ENCODE peak calls at places on chromosomes 6 and 20, in eight cellular contexts. J, S, Y, A, E, R, O and H are unnamed samples.

GRCh38 chr20:26214991-26215390 is 518.3 kb upstream of the ZNF337 start:
- DNase-seq in J (no peak), S (no peak), Y (no peak), A (no peak), E (no peak), R (peak), O (no peak), H (no peak)

GRCh38 chr6:138869343-138869742 is 73.5 kb downstream of the ECT2L start:
- DNase-seq in J (no peak), S (no peak), Y (peak), A (peak), E (no peak), R (no peak), O (no peak), H (no peak)

GRCh38 chr6:124008689-124009371 is 205.2 kb downstream of the NKAIN2 start:
- DNase-seq in J (no peak), S (no peak), Y (no peak), A (no peak), E (no peak), R (no peak), O (no peak), H (no peak)

GRCh38 chr6:68233623-68234022 is 401.5 kb upstream of the ADGRB3 start:
- DNase-seq in J (no peak), S (no peak), Y (no peak), A (no peak), E (no peak), R (no peak), O (peak), H (no peak)

GRCh38 chr6:64860203-64860602 is 846.8 kb downstream of the EYS start:
- DNase-seq in J (no peak), S (peak), Y (no peak), A (no peak), E (no peak), R (no peak), O (no peak), H (no peak)

GRCh38 chr20:63468421-63468820 is 4.0 kb downstream of the KCNQ2 start:
- DNase-seq in J (no peak), S (no peak), Y (no peak), A (no peak), E (no peak), R (no peak), O (no peak), H (no peak)

GRCh38 chr6:165725201-165725600 is 62.2 kb upstream of the PDE10A start:
- DNase-seq in J (no peak), S (no peak), Y (no peak), A (no peak), E (no peak), R (no peak), O (no peak), H (no peak)

GRCh38 chr6:37515712-37516075 is 16.0 kb upstream of the CCDC167 start:
- DNase-seq in J (no peak), S (no peak), Y (no peak), A (no peak), E (no peak), R (no peak), O (no peak), H (no peak)

GRCh38 chr6:166657531-166657930 is 30.5 kb upstream of the RPS6KA2 start:
- DNase-seq in J (no peak), S (peak), Y (no peak), A (no peak), E (peak), R (no peak), O (no peak), H (no peak)

GRCh38 chr6:33144373-33144772 is 47.9 kb downstream of the COL11A2 start:
- DNase-seq in J (no peak), S (no peak), Y (no peak), A (no peak), E (no peak), R (peak), O (no peak), H (no peak)

GRCh38 chr6:139376054-139376355 is 1.6 kb upstream of the CITED2 start:
- DNase-seq in J (peak), S (no peak), Y (peak), A (no peak), E (no peak), R (no peak), O (no peak), H (no peak)

GRCh38 chr6:30880563-30881252 is 3.6 kb upstream of the DDR1 start:
- DNase-seq in J (no peak), S (peak), Y (no peak), A (no peak), E (no peak), R (no peak), O (no peak), H (peak)

GRCh38 chr20:43731469-43731868 is 4.7 kb upstream of the GTSF1L start:
- DNase-seq in J (peak), S (no peak), Y (no peak), A (no peak), E (no peak), R (peak), O (no peak), H (no peak)

GRCh38 chr6:117142145-117142544 is 123.2 kb upstream of the VGLL2 start:
- DNase-seq in J (no peak), S (no peak), Y (no peak), A (no peak), E (no peak), R (no peak), O (no peak), H (no peak)

GRCh38 chr6:56539503-56540105 is 103.1 kb downstream of the DST start:
- DNase-seq in J (no peak), S (no peak), Y (no peak), A (no peak), E (no peak), R (no peak), O (no peak), H (peak)

GRCh38 chr6:1053587-1053986 is 258.3 kb upstream of the FOXQ1 start:
- DNase-seq in J (no peak), S (peak), Y (no peak), A (no peak), E (no peak), R (no peak), O (no peak), H (no peak)

GRCh38 chr6:106789436-106790145 is 160.2 kb downstream of the QRSL1 start:
- DNase-seq in J (no peak), S (no peak), Y (no peak), A (no peak), E (no peak), R (no peak), O (no peak), H (no peak)

GRCh38 chr6:70673601-70674000 is 5.9 kb downstream of the SMAP1 start:
- DNase-seq in J (peak), S (no peak), Y (no peak), A (no peak), E (no peak), R (peak), O (no peak), H (no peak)

GRCh38 chr6:79762370-79762769 is 131.2 kb downstream of the SH3BGRL2 start:
- DNase-seq in J (no peak), S (no peak), Y (no peak), A (no peak), E (no peak), R (peak), O (peak), H (peak)

GRCh38 chr20:23147964-23148720 is 62.0 kb upstream of the CD93 start:
- DNase-seq in J (peak), S (peak), Y (peak), A (no peak), E (peak), R (peak), O (no peak), H (no peak)

GRCh38 chr20:31691646-31692275 is 30.9 kb downstream of the BCL2L1 start:
- DNase-seq in J (peak), S (no peak), Y (no peak), A (no peak), E (no peak), R (peak), O (no peak), H (peak)

GRCh38 chr6:3045369-3045768 is 22.9 kb upstream of the RIPK1 start:
- DNase-seq in J (no peak), S (no peak), Y (no peak), A (no peak), E (no peak), R (no peak), O (no peak), H (no peak)

GRCh38 chr6:154458565-154459475 is 51.7 kb downstream of the CNKSR3 start:
- DNase-seq in J (peak), S (peak), Y (no peak), A (no peak), E (no peak), R (peak), O (no peak), H (no peak)

GRCh38 chr6:154459513-154459912 is 51.0 kb downstream of the CNKSR3 start:
- DNase-seq in J (no peak), S (no peak), Y (no peak), A (no peak), E (no peak), R (no peak), O (no peak), H (no peak)

GRCh38 chr6:154460306-154461071 is 50.0 kb downstream of the CNKSR3 start:
- DNase-seq in J (peak), S (peak), Y (no peak), A (no peak), E (no peak), R (peak), O (no peak), H (no peak)

GRCh38 chr6:154457881-154458284 is 52.6 kb downstream of the CNKSR3 start:
- DNase-seq in J (no peak), S (peak), Y (no peak), A (no peak), E (no peak), R (no peak), O (no peak), H (peak)

GRCh38 chr6:154457046-154457713 is 53.3 kb downstream of the CNKSR3 start:
- DNase-seq in J (no peak), S (peak), Y (no peak), A (no peak), E (no peak), R (no peak), O (no peak), H (no peak)
- H3K4me3 ChIP-seq in J (no peak), S (no peak), Y (no peak), A (no peak), E (no peak), R (no peak), O (no peak), H (no peak)

GRCh38 chr6:11851405-11851804 is 72.8 kb upstream of the ADTRP start:
- DNase-seq in J (peak), S (no peak), Y (peak), A (no peak), E (no peak), R (peak), O (no peak), H (no peak)

GRCh38 chr6:11853678-11854417 is 75.2 kb upstream of the ADTRP start:
- DNase-seq in J (no peak), S (no peak), Y (no peak), A (no peak), E (no peak), R (no peak), O (no peak), H (no peak)

GRCh38 chr6:11854418-11855165 is 76.0 kb upstream of the ADTRP start:
- DNase-seq in J (peak), S (no peak), Y (no peak), A (no peak), E (no peak), R (peak), O (no peak), H (no peak)

GRCh38 chr6:11848852-11849731 is 70.5 kb upstream of the ADTRP start:
- DNase-seq in J (peak), S (no peak), Y (no peak), A (no peak), E (no peak), R (peak), O (no peak), H (no peak)

DNA sequence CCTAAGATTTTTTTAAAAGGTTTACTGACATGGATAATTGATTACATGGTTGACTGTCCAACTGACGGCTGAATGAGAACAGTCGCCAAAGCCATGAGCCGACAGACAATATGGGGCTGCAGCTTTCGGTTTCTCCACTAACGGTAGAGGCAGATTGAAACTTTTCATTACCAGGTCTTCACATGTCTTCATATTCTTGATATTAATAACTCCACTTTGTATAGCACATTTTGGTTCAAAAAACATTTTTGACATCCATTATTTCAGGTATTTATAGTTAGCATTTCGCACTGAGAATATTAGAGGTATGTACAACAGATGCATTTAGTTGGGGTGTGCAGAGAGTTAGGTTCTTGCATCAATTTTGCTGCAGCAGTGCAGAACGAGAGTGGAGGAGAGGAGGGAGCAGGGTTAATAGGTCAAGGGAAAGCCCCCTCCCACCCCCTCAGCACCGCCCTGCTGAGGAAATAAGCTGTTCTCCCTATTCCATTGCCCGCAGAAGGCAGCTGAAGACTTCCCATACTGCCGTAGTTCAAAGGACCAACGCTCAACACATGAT is 73.5 kb upstream of the ADTRP start:
- DNase-seq in J (no peak), S (no peak), Y (no peak), A (no peak), E (no peak), R (no peak), O (no peak), H (no peak)
- H3K4me3 ChIP-seq in J (no peak), S (no peak), Y (peak), A (no peak), E (no peak), R (no peak), O (no peak), H (no peak)

GRCh38 chr6:46651006-46651405 is 1.6 kb downstream of the CYP39A1 start:
- DNase-seq in J (no peak), S (no peak), Y (no peak), A (no peak), E (no peak), R (no peak), O (no peak), H (no peak)

GRCh38 chr6:46652603-46653438 is at the start of the genes CYP39A1 and SLC25A27:
- DNase-seq in J (peak), S (peak), Y (peak), A (peak), E (peak), R (peak), O (peak), H (peak)

GRCh38 chr6:46653439-46653942 is 716 bp downstream of the SLC25A27 start:
- DNase-seq in J (no peak), S (no peak), Y (no peak), A (no peak), E (no peak), R (no peak), O (no peak), H (no peak)

GRCh38 chr6:46652232-46652602 is 401 bp downstream of the CYP39A1 start:
- DNase-seq in J (no peak), S (no peak), Y (no peak), A (no peak), E (no peak), R (no peak), O (no peak), H (no peak)

DNA sequence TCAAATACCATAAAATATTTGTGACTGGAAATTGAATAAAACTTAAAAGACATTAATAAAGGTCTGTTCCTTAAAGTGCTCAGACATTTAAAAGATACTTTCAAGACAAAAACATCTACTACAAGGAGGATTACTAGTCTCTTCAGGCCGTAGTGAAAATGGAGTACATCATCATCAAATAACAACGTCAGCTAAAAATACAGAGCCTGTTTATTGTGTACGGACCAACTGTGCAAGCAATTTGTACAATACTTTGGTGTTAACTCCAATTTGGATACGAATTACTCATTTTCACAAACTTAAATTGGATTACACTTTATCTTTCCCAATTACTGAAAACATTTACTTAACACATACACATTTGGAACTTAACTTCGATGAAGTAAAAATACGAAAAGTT is 852 bp downstream of the CYP39A1 start:
- DNase-seq in J (no peak), S (no peak), Y (no peak), A (no peak), E (no peak), R (no peak), O (no peak), H (peak)
- H3K4me3 ChIP-seq in J (no peak), S (peak), Y (peak), A (peak), E (peak), R (peak), O (peak), H (peak)

DNA sequence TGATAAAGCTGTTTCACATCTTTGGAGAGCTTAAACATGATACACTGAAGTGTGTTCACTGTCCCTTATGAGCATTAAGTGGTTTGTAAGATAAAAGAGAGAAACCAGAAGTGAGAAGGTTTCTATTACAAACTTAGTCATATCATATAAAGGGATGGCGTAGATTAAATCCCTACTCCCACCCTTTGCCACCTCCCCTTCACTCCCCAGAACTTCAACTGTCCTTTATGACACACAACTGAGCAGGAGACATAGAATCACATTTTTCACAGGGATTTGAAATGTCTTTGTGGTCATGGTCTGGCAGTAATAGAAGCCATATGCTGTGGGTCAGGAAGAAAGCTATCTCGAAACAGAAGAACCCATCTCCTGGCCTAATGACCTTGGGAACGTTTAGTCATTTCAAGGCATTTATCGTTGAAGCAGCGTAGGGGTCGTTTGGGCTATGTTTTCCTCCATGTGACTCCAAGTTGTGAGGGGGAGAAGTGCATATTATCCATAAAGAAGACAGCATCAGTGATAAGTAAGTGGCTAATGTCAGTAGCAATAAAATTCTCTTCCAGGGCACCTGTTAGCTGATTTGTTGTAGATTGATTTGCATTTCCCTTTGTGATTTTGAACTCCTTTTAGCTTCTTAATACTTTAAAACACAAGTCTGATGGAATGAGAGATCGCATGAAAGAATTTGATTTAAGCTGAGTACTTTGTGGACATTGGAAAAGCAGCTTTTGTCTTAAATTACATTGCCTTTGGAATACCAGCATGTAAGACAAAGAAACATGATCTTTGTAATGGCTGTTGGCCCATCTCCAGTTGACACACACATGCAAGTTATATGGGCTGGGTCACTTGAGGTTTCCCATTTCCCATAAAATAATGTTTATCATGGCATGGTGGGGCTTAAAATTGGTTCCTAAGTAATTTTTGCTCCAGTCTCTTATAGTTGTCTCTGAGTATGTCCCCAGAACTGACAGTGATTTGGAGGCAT is 501.5 kb upstream of the FLRT3 start:
- DNase-seq in J (peak), S (no peak), Y (no peak), A (no peak), E (no peak), R (peak), O (no peak), H (no peak)
- H3K4me3 ChIP-seq in J (no peak), S (no peak), Y (no peak), A (no peak), E (no peak), R (no peak), O (no peak), H (no peak)

GRCh38 chr6:169452869-169453186 is 199.2 kb upstream of the THBS2 start:
- DNase-seq in J (peak), S (no peak), Y (no peak), A (no peak), E (no peak), R (no peak), O (no peak), H (no peak)

GRCh38 chr6:169454204-169454871 is 200.7 kb upstream of the THBS2 start:
- DNase-seq in J (peak), S (peak), Y (peak), A (no peak), E (no peak), R (peak), O (peak), H (no peak)

GRCh38 chr6:169453221-169453620 is 199.6 kb upstream of the THBS2 start:
- DNase-seq in J (peak), S (no peak), Y (no peak), A (no peak), E (no peak), R (peak), O (no peak), H (no peak)

GRCh38 chr6:169451065-169451840 is 197.6 kb upstream of the THBS2 start:
- DNase-seq in J (no peak), S (no peak), Y (no peak), A (no peak), E (no peak), R (peak), O (no peak), H (no peak)

GRCh38 chr6:169452117-169452868 is 198.6 kb upstream of the THBS2 start:
- DNase-seq in J (peak), S (peak), Y (peak), A (peak), E (peak), R (peak), O (no peak), H (no peak)
- H3K4me3 ChIP-seq in J (peak), S (peak), Y (peak), A (no peak), E (peak), R (peak), O (no peak), H (no peak)